ENCODE peak calls at places on chromosomes 2 and 18, in four cellular contexts. K is LHCN-M2, L is OCI-LY7, O is neural progenitor cell. T is an unnamed sample.

GRCh38 chr2:220499281-220499680 is 871.9 kb downstream of the SLC4A3 start:
- DNase-seq in K (peak), L (no peak), O (peak), T (no peak)

GRCh38 chr2:75476778-75477177 is 84.0 kb downstream of the EVA1A start:
- DNase-seq in K (peak), L (no peak), O (peak), T (peak)

GRCh38 chr18:13377496-13377895 is 158.9 kb downstream of the LDLRAD4 start:
- DNase-seq in K (no peak), L (no peak), O (no peak), T (no peak)

GRCh38 chr2:30144260-30144659 is 2.5 kb upstream of the YPEL5 start:
- DNase-seq in K (no peak), L (no peak), O (no peak), T (no peak)

GRCh38 chr2:147846382-147847081 is 1.7 kb downstream of the ACVR2A start:
- DNase-seq in K (no peak), L (no peak), O (no peak), T (peak)

GRCh38 chr2:176817061-176817565 is 395.5 kb upstream of the HNRNPA3 start:
- DNase-seq in K (no peak), L (peak), O (peak), T (peak)

GRCh38 chr2:205947621-205948495 is 138.1 kb downstream of the INO80D start:
- DNase-seq in K (peak), L (peak), O (peak), T (peak)

GRCh38 chr2:68098398-68098797 is 35.6 kb upstream of the C1D start:
- DNase-seq in K (no peak), L (no peak), O (no peak), T (no peak)

GRCh38 chr18:80175451-80176235 is 66.6 kb downstream of the ADNP2 start:
- DNase-seq in K (no peak), L (no peak), O (no peak), T (no peak)

GRCh38 chr2:232292395-232293154 is 86.0 kb upstream of the ALPP start:
- DNase-seq in K (peak), L (peak), O (peak), T (peak)

GRCh38 chr2:241163601-241164118 is 13.4 kb downstream of the PPP1R7 start:
- DNase-seq in K (no peak), L (no peak), O (no peak), T (no peak)

GRCh38 chr2:98560256-98560771 is 48.0 kb downstream of the COA5 start:
- DNase-seq in K (peak), L (no peak), O (no peak), T (no peak)

GRCh38 chr2:1162768-1163584 is 212.3 kb downstream of the SNTG2 start:
- DNase-seq in K (no peak), L (peak), O (no peak), T (no peak)

GRCh38 chr2:88218971-88219370 is 48.8 kb downstream of the THNSL2 start:
- DNase-seq in K (no peak), L (no peak), O (peak), T (no peak)

GRCh38 chr2:75292826-75293225 is 93.5 kb upstream of the TACR1 start:
- DNase-seq in K (peak), L (no peak), O (no peak), T (no peak)

GRCh38 chr2:144546933-144547332 is 27.0 kb upstream of the ZEB2 start:
- DNase-seq in K (no peak), L (no peak), O (no peak), T (peak)

GRCh38 chr2:124875627-124876244 is 850.6 kb downstream of the CNTNAP5 start:
- DNase-seq in K (no peak), L (no peak), O (no peak), T (no peak)

GRCh38 chr2:191105082-191105481 is 45.7 kb downstream of the STAT4 start:
- DNase-seq in K (peak), L (no peak), O (no peak), T (no peak)